ENCODE peak calls at places on chromosomes 7 and 10, in six cellular contexts. T is mesendoderm, X is H1, R is neuronal stem cell, G is mesenchymal stem cell, C is trophoblast cell. H is an unnamed sample.

GRCh38 chr7:149494738-149495368 is 2.8 kb downstream of the ZNF746 start:
- DNase-seq in T (no peak), X (no peak), R (no peak), G (peak; percentile 67), C (peak; percentile 77), H (peak; percentile 61)

GRCh38 chr10:112964482-112964881 is 14.4 kb downstream of the TCF7L2 start:
- DNase-seq in T (no peak), X (no peak), R (no peak), G (no peak), C (peak; percentile 47), H (no peak)

GRCh38 chr7:28329616-28330373 is 82.5 kb upstream of the CREB5 start:
- DNase-seq in T (no peak), X (no peak), R (no peak), G (peak; percentile 4), C (no peak), H (no peak)

GRCh38 chr7:44284881-44285541 is 40.4 kb downstream of the CAMK2B start:
- DNase-seq in T (no peak), X (no peak), R (no peak), G (no peak), C (no peak), H (no peak)

GRCh38 chr10:24900888-24901685 is 51.3 kb downstream of the PRTFDC1 start:
- DNase-seq in T (no peak), X (no peak), R (no peak), G (no peak), C (no peak), H (no peak)

GRCh38 chr10:11823122-11823988 is at the start of gene PROSER2:
- DNase-seq in T (peak; percentile 59), X (no peak), R (peak; percentile 41), G (peak; percentile 61), C (peak; percentile 68), H (peak; percentile 52)

GRCh38 chr10:67836491-67836890 is 1.5 kb downstream of the DNAJC12 start:
- DNase-seq in T (no peak), X (no peak), R (no peak), G (no peak), C (no peak), H (no peak)

GRCh38 chr7:81232084-81232799 is 313.4 kb upstream of the SEMA3C start:
- DNase-seq in T (no peak), X (no peak), R (no peak), G (no peak), C (no peak), H (no peak)

GRCh38 chr10:78777466-78778256 is 291.1 kb upstream of the ZMIZ1 start:
- DNase-seq in T (peak; percentile 21), X (no peak), R (no peak), G (peak; percentile 76), C (no peak), H (peak; percentile 57)

GRCh38 chr10:71779641-71780040 is 6.3 kb upstream of the VSIR start:
- DNase-seq in T (no peak), X (no peak), R (no peak), G (no peak), C (no peak), H (no peak)

GRCh38 chr10:126135177-126135576 is 238.8 kb downstream of the FANK1 start:
- DNase-seq in T (peak; percentile 59), X (no peak), R (no peak), G (peak; percentile 44), C (no peak), H (peak; percentile 40)

GRCh38 chr10:103278862-103279298 is 1.9 kb downstream of the INA start:
- DNase-seq in T (peak; percentile 63), X (no peak), R (peak; percentile 75), G (peak; percentile 53), C (peak; percentile 73), H (peak; percentile 55)

GRCh38 chr10:8060704-8061121 is 6.2 kb downstream of the GATA3 start:
- DNase-seq in T (no peak), X (no peak), R (peak; percentile 8), G (no peak), C (no peak), H (no peak)

GRCh38 chr10:114304566-114305421 is 65.7 kb downstream of the VWA2 start:
- DNase-seq in T (peak; percentile 91), X (no peak), R (peak; percentile 82), G (no peak), C (peak; percentile 10), H (no peak)

GRCh38 chr7:8177109-8177933 is 84.6 kb downstream of the ICA1 start:
- DNase-seq in T (no peak), X (no peak), R (no peak), G (no peak), C (peak; percentile 5), H (no peak)

GRCh38 chr10:60343254-60343653 is 46.4 kb downstream of the ANK3 start:
- DNase-seq in T (no peak), X (no peak), R (no peak), G (peak; percentile 33), C (no peak), H (peak; percentile 48)
- H3K4me3 ChIP-seq in T (no peak overlapping the region), X (no peak overlapping the region), R (no peak overlapping the region), G (no peak overlapping the region), C (no peak overlapping the region), H (no peak overlapping the region)

GRCh38 chr7:148932-149855 is 43.2 kb upstream of the FAM20C start:
- DNase-seq in T (peak; percentile 99), X (peak; percentile 90), R (peak; percentile 97), G (peak; percentile 99), C (peak; percentile 99), H (peak; percentile 99)
- H2BK5ac ChIP-seq in T (peak overlapping the region; percentile 91), X (peak overlapping the region; percentile 100), R (peak overlapping the region; percentile 85), G (peak overlapping the region; percentile 82), C (peak overlapping the region; percentile 74), H (peak overlapping the region; percentile 92)

GRCh38 chr7:23474098-23474828 is 4.0 kb upstream of the IGF2BP3 start:
- DNase-seq in T (peak; percentile 100), X (peak; percentile 94), R (peak; percentile 98), G (peak; percentile 98), C (peak; percentile 98), H (peak; percentile 95)

GRCh38 chr7:23475579-23475844 is 5.2 kb upstream of the IGF2BP3 start:
- DNase-seq in T (no peak), X (no peak), R (no peak), G (no peak), C (no peak), H (no peak)

GRCh38 chr7:23473848-23474097 is 3.5 kb upstream of the IGF2BP3 start:
- DNase-seq in T (peak; percentile 71), X (no peak), R (no peak), G (no peak), C (no peak), H (no peak)

GRCh38 chr7:23476286-23477169 is 6.2 kb upstream of the IGF2BP3 start:
- DNase-seq in T (peak; percentile 34), X (no peak), R (no peak), G (no peak), C (no peak), H (no peak)

GRCh38 chr7:23474829-23475578 is 4.7 kb upstream of the IGF2BP3 start:
- DNase-seq in T (no peak), X (no peak), R (no peak), G (no peak), C (no peak), H (no peak)
- H3K23ac ChIP-seq in T (no peak overlapping the region), X (peak overlapping the region; percentile 6), R (peak overlapping the region; percentile 67), G (no peak overlapping the region), C (peak overlapping the region; percentile 54), H (peak overlapping the region; percentile 92)

DNA sequence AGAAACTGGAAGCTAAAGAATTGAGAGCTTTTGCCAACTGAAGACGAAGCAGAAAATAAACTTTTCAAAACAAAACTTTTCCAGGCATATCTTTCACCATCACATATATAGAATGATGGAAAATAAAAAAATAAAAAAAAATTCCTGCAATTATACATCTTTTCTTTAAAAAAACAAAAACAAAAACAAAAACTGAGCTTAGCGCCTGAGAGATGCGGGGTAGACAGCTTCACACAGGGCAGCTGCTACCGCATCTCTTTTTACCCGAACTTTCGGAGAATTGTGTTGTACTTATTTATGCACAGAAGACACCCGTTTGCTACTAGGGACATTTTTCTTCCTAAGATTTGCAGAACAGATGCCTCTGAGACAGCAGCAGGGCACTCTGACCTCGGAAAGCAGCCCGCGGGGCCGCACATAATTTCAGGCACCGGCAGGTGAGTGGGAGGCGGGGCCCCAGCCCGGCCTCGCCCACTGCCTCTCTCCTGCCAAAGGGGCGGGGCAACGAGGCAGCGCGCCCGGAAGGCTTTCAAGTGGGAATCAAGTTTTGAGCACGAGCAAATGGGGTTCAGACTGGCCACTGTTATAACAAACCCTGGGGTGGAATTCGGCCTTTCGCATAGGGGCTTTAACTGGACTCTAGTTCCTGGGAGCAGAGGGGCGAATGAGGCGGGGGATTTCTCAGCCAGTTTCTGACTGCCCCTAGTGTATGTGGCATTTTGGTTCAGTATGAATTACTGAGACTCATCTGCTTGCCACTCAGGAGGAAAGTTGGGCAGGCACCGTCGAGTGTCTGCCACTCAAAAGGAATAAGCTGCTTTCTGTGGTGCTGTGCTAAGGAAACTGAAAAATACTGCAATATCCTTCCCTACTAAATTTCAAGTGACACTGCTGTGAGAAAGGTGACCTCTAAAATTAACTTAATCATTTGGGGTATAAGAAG is 18.5 kb upstream of the FAM133B start:
- DNase-seq in T (peak; percentile 66), X (no peak), R (peak; percentile 37), G (no peak), C (peak; percentile 71), H (no peak)
- H3K4me3 ChIP-seq in T (peak overlapping the region; percentile 32), X (peak overlapping the region; percentile 39), R (no peak overlapping the region), G (no peak overlapping the region), C (peak overlapping the region; percentile 55), H (no peak overlapping the region)

GRCh38 chr10:73967022-73967429 is 30.9 kb upstream of the VCL start:
- DNase-seq in T (peak; percentile 83), X (peak; percentile 84), R (no peak), G (peak; percentile 30), C (no peak), H (no peak)

GRCh38 chr10:73967544-73967943 is 30.4 kb upstream of the VCL start:
- DNase-seq in T (peak; percentile 62), X (no peak), R (no peak), G (peak; percentile 45), C (no peak), H (no peak)

GRCh38 chr10:73965890-73966768 is 31.8 kb upstream of the VCL start:
- DNase-seq in T (peak; percentile 100), X (peak; percentile 96), R (peak; percentile 91), G (peak; percentile 100), C (peak; percentile 92), H (peak; percentile 99)

GRCh38 chr10:73968101-73968515 is 29.8 kb upstream of the VCL start:
- DNase-seq in T (peak; percentile 75), X (no peak), R (no peak), G (peak; percentile 68), C (no peak), H (no peak)

GRCh38 chr10:73964743-73965142 is 33.2 kb upstream of the VCL start:
- DNase-seq in T (no peak), X (no peak), R (no peak), G (no peak), C (no peak), H (no peak)
- H2BK5ac ChIP-seq in T (peak overlapping the region; percentile 83), X (peak overlapping the region; percentile 100), R (no peak overlapping the region), G (no peak overlapping the region), C (no peak overlapping the region), H (peak overlapping the region; percentile 98)

GRCh38 chr10:91552706-91553105 is 80.2 kb downstream of the PPP1R3C start:
- DNase-seq in T (peak; percentile 37), X (no peak), R (no peak), G (no peak), C (peak; percentile 15), H (peak; percentile 18)
- H3K23ac ChIP-seq in T (no peak overlapping the region), X (no peak overlapping the region), R (no peak overlapping the region), G (no peak overlapping the region), C (no peak overlapping the region), H (no peak overlapping the region)

H was measured in IMR-90.